ENCODE peak calls at places on chromosomes 3 and 15, in eight cellular contexts. One of them, this sample, is unnamed.

GRCh38 chr15:66039117-66039860 is 170.0 kb downstream of the RAB11A start:
- DNase-seq in tibial nerve: no peak
- DNase-seq in stomach: no peak
- DNase-seq in A549: no peak
- DNase-seq in transverse colon: no peak
- DNase-seq in GM12878: no peak
- DNase-seq in ovary: no peak
- DNase-seq in HepG2: no peak
- DNase-seq in this sample: no peak

GRCh38 chr3:124663690-124664089 is 66.6 kb upstream of the UMPS start:
- DNase-seq in ovary: no peak
- DNase-seq in A549: peak
- DNase-seq in GM12878: no peak
- DNase-seq in stomach: no peak
- DNase-seq in tibial nerve: no peak
- DNase-seq in transverse colon: no peak
- DNase-seq in HepG2: no peak
- DNase-seq in this sample: no peak

GRCh38 chr15:99613887-99614642 is 48.3 kb downstream of the MEF2A start:
- DNase-seq in GM12878: no peak
- DNase-seq in transverse colon: peak
- DNase-seq in A549: no peak
- DNase-seq in HepG2: peak
- DNase-seq in stomach: no peak
- DNase-seq in tibial nerve: no peak
- DNase-seq in ovary: no peak
- DNase-seq in this sample: peak

GRCh38 chr3:36282774-36283173 is 97.5 kb upstream of the STAC start:
- DNase-seq in ovary: no peak
- DNase-seq in transverse colon: no peak
- DNase-seq in GM12878: no peak
- DNase-seq in A549: no peak
- DNase-seq in stomach: no peak
- DNase-seq in HepG2: no peak
- DNase-seq in tibial nerve: no peak
- DNase-seq in this sample: no peak

GRCh38 chr3:47542614-47543173 is 29.2 kb upstream of the ELP6 start:
- DNase-seq in ovary: peak
- DNase-seq in tibial nerve: no peak
- DNase-seq in GM12878: no peak
- DNase-seq in HepG2: no peak
- DNase-seq in A549: no peak
- DNase-seq in transverse colon: peak
- DNase-seq in stomach: no peak
- DNase-seq in this sample: peak

GRCh38 chr3:50516048-50516871 is 12.8 kb upstream of the CACNA2D2 start:
- DNase-seq in ovary: peak
- DNase-seq in transverse colon: peak
- DNase-seq in HepG2: peak
- DNase-seq in tibial nerve: no peak
- DNase-seq in A549: no peak
- DNase-seq in GM12878: no peak
- DNase-seq in stomach: peak
- DNase-seq in this sample: peak

GRCh38 chr3:50503504-50503903 is at the start of gene CACNA2D2:
- DNase-seq in GM12878: no peak
- DNase-seq in HepG2: no peak
- DNase-seq in transverse colon: peak
- DNase-seq in stomach: peak
- DNase-seq in A549: peak
- DNase-seq in ovary: peak
- DNase-seq in tibial nerve: peak
- DNase-seq in this sample: peak

GRCh38 chr15:81301815-81302399 is 22.0 kb downstream of the STARD5 start:
- DNase-seq in stomach: peak
- DNase-seq in tibial nerve: no peak
- DNase-seq in ovary: no peak
- DNase-seq in transverse colon: peak
- DNase-seq in A549: no peak
- DNase-seq in HepG2: no peak
- DNase-seq in GM12878: peak
- DNase-seq in this sample: peak

GRCh38 chr3:171825222-171825828 is 15.0 kb upstream of the PLD1 start:
- DNase-seq in HepG2: peak
- DNase-seq in GM12878: no peak
- DNase-seq in stomach: no peak
- DNase-seq in ovary: peak
- DNase-seq in tibial nerve: peak
- DNase-seq in A549: no peak
- DNase-seq in transverse colon: no peak
- DNase-seq in this sample: no peak

GRCh38 chr3:166455724-166456123 is 618.5 kb upstream of the BCHE start:
- DNase-seq in ovary: no peak
- DNase-seq in tibial nerve: no peak
- DNase-seq in A549: no peak
- DNase-seq in GM12878: no peak
- DNase-seq in HepG2: no peak
- DNase-seq in stomach: no peak
- DNase-seq in transverse colon: no peak
- DNase-seq in this sample: no peak

GRCh38 chr15:80691575-80691974 is 3.5 kb upstream of the ABHD17C start:
- DNase-seq in ovary: no peak
- DNase-seq in A549: no peak
- DNase-seq in tibial nerve: no peak
- DNase-seq in GM12878: no peak
- DNase-seq in transverse colon: no peak
- DNase-seq in HepG2: peak
- DNase-seq in stomach: no peak
- DNase-seq in this sample: peak

GRCh38 chr15:57665187-57665586 is 41.3 kb upstream of the POLR2M start:
- DNase-seq in HepG2: no peak
- DNase-seq in A549: no peak
- DNase-seq in stomach: no peak
- DNase-seq in transverse colon: no peak
- DNase-seq in tibial nerve: no peak
- DNase-seq in ovary: no peak
- DNase-seq in GM12878: no peak
- DNase-seq in this sample: no peak

GRCh38 chr3:4751057-4752051 is 227.9 kb upstream of the BHLHE40 start:
- DNase-seq in transverse colon: no peak
- DNase-seq in ovary: peak
- DNase-seq in stomach: no peak
- DNase-seq in HepG2: peak
- DNase-seq in tibial nerve: no peak
- DNase-seq in A549: peak
- DNase-seq in GM12878: no peak
- DNase-seq in this sample: no peak
- H3K4me3 ChIP-seq in transverse colon: no peak
- H3K4me3 ChIP-seq in ovary: no peak
- H3K4me3 ChIP-seq in stomach: no peak
- H3K4me3 ChIP-seq in HepG2: no peak
- H3K4me3 ChIP-seq in tibial nerve: no peak
- H3K4me3 ChIP-seq in A549: no peak
- H3K4me3 ChIP-seq in GM12878: peak
- H3K4me3 ChIP-seq in this sample: no peak

GRCh38 chr15:87576486-87577176 is 679.9 kb downstream of the NTRK3 start:
- DNase-seq in transverse colon: no peak
- DNase-seq in tibial nerve: no peak
- DNase-seq in HepG2: no peak
- DNase-seq in GM12878: no peak
- DNase-seq in A549: no peak
- DNase-seq in ovary: no peak
- DNase-seq in stomach: no peak
- DNase-seq in this sample: no peak

GRCh38 chr15:87582169-87582568 is 674.4 kb downstream of the NTRK3 start:
- DNase-seq in tibial nerve: no peak
- DNase-seq in A549: no peak
- DNase-seq in GM12878: no peak
- DNase-seq in transverse colon: no peak
- DNase-seq in ovary: no peak
- DNase-seq in HepG2: no peak
- DNase-seq in stomach: no peak
- DNase-seq in this sample: no peak

GRCh38 chr15:87578776-87579175 is 677.8 kb downstream of the NTRK3 start:
- DNase-seq in ovary: no peak
- DNase-seq in GM12878: no peak
- DNase-seq in transverse colon: no peak
- DNase-seq in tibial nerve: no peak
- DNase-seq in HepG2: no peak
- DNase-seq in A549: no peak
- DNase-seq in stomach: no peak
- DNase-seq in this sample: no peak

GRCh38 chr15:87577336-87577735 is 679.2 kb downstream of the NTRK3 start:
- DNase-seq in ovary: no peak
- DNase-seq in GM12878: no peak
- DNase-seq in tibial nerve: no peak
- DNase-seq in HepG2: no peak
- DNase-seq in stomach: no peak
- DNase-seq in A549: no peak
- DNase-seq in transverse colon: no peak
- DNase-seq in this sample: no peak

GRCh38 chr15:87579537-87579936 is 677.0 kb downstream of the NTRK3 start:
- DNase-seq in GM12878: no peak
- DNase-seq in tibial nerve: no peak
- DNase-seq in HepG2: no peak
- DNase-seq in stomach: no peak
- DNase-seq in ovary: no peak
- DNase-seq in A549: no peak
- DNase-seq in transverse colon: no peak
- DNase-seq in this sample: no peak
- TF ChIP-seq EP300 in GM12878: no peak
- TF ChIP-seq EP300 in tibial nerve: no peak
- TF ChIP-seq EP300 in HepG2: no peak
- TF ChIP-seq EP300 in stomach: no peak
- TF ChIP-seq EP300 in ovary: no peak
- TF ChIP-seq EP300 in A549: no peak
- TF ChIP-seq EP300 in transverse colon: no peak
- TF ChIP-seq EP300 in this sample: no peak

DNA sequence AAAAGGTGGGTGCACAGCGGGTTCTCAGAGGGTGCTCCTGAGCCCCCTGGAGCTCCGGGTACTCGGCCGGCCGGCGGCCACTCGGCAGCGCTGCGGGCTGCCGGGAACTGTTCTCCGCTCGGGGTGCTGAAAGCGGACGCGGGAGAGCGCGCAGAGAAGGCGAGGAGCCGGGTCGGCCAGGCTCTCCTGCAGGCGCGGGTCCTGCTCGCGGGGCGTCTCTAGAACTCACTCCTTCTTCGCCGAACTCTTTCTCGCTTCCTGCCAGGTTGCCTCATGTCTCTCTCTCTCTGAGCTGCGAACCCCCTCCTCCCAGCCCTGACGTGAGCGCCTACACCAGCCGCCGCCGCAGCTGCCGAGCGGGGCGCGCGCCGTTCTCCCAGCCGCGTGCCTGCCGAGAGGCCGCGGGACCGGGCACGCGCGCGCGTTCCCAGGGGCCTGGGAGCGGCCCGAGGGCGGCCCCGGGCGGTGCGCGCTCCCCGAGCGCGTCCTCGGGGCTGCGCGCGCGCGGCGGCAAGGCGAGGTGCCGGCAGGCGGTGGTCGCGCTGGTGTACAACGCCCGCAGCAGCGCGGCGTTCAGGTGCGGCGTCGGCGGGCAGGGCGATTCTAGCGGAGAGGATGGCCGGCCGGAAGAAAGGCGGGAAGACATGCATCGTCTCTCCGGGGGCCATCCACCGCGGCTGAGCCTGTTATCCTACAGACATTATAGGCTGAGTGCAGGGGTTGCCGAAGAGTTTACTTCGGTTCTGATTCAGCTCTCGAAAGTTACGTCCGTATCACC is at the start of gene PEX5L:
- DNase-seq in stomach: peak
- DNase-seq in tibial nerve: peak
- DNase-seq in GM12878: no peak
- DNase-seq in HepG2: peak
- DNase-seq in A549: no peak
- DNase-seq in transverse colon: no peak
- DNase-seq in ovary: peak
- DNase-seq in this sample: peak
- H3K4me3 ChIP-seq in stomach: peak
- H3K4me3 ChIP-seq in tibial nerve: peak
- H3K4me3 ChIP-seq in GM12878: peak
- H3K4me3 ChIP-seq in HepG2: no peak
- H3K4me3 ChIP-seq in A549: no peak
- H3K4me3 ChIP-seq in transverse colon: no peak
- H3K4me3 ChIP-seq in ovary: peak
- H3K4me3 ChIP-seq in this sample: peak

GRCh38 chr3:149670742-149671492 is 13.1 kb upstream of the WWTR1 start:
- DNase-seq in tibial nerve: no peak
- DNase-seq in stomach: no peak
- DNase-seq in GM12878: no peak
- DNase-seq in HepG2: peak
- DNase-seq in A549: no peak
- DNase-seq in ovary: no peak
- DNase-seq in transverse colon: no peak
- DNase-seq in this sample: no peak
- TF ChIP-seq EP300 in tibial nerve: no peak
- TF ChIP-seq EP300 in stomach: no peak
- TF ChIP-seq EP300 in GM12878: no peak
- TF ChIP-seq EP300 in HepG2: no peak
- TF ChIP-seq EP300 in A549: no peak
- TF ChIP-seq EP300 in ovary: no peak
- TF ChIP-seq EP300 in transverse colon: no peak
- TF ChIP-seq EP300 in this sample: no peak

GRCh38 chr15:28875461-28875965 is 10.3 kb upstream of the APBA2 start:
- DNase-seq in GM12878: no peak
- DNase-seq in transverse colon: no peak
- DNase-seq in ovary: no peak
- DNase-seq in HepG2: no peak
- DNase-seq in A549: no peak
- DNase-seq in tibial nerve: no peak
- DNase-seq in stomach: no peak
- DNase-seq in this sample: no peak

GRCh38 chr15:28878209-28878608 is 7.6 kb upstream of the APBA2 start:
- DNase-seq in transverse colon: no peak
- DNase-seq in HepG2: no peak
- DNase-seq in tibial nerve: no peak
- DNase-seq in ovary: no peak
- DNase-seq in A549: no peak
- DNase-seq in stomach: no peak
- DNase-seq in GM12878: no peak
- DNase-seq in this sample: peak

GRCh38 chr15:28873585-28874139 is 12.1 kb upstream of the APBA2 start:
- DNase-seq in stomach: no peak
- DNase-seq in HepG2: no peak
- DNase-seq in A549: no peak
- DNase-seq in transverse colon: no peak
- DNase-seq in GM12878: no peak
- DNase-seq in tibial nerve: no peak
- DNase-seq in ovary: no peak
- DNase-seq in this sample: no peak

GRCh38 chr15:28876845-28877185 is 9.0 kb upstream of the APBA2 start:
- DNase-seq in HepG2: no peak
- DNase-seq in GM12878: no peak
- DNase-seq in transverse colon: no peak
- DNase-seq in tibial nerve: no peak
- DNase-seq in stomach: no peak
- DNase-seq in A549: no peak
- DNase-seq in ovary: no peak
- DNase-seq in this sample: no peak

GRCh38 chr15:28876131-28876844 is 9.5 kb upstream of the APBA2 start:
- DNase-seq in GM12878: no peak
- DNase-seq in stomach: no peak
- DNase-seq in A549: no peak
- DNase-seq in tibial nerve: no peak
- DNase-seq in HepG2: no peak
- DNase-seq in ovary: no peak
- DNase-seq in transverse colon: no peak
- DNase-seq in this sample: peak
- H3K4me3 ChIP-seq in GM12878: no peak
- H3K4me3 ChIP-seq in stomach: no peak
- H3K4me3 ChIP-seq in A549: no peak
- H3K4me3 ChIP-seq in tibial nerve: no peak
- H3K4me3 ChIP-seq in HepG2: no peak
- H3K4me3 ChIP-seq in ovary: no peak
- H3K4me3 ChIP-seq in transverse colon: no peak
- H3K4me3 ChIP-seq in this sample: no peak

This sample was measured in upper lobe of left lung.